ENCODE peak calls at places on chromosomes 13 and 19, in five cellular contexts. I, E, H, U and N are unnamed samples.

GRCh38 chr13:30745917-30746686 is 10.8 kb downstream of the ALOX5AP start:
- DNase-seq in I (no peak), E (no peak), H (no peak), U (peak; percentile 43), N (no peak)

GRCh38 chr13:106110241-106110855 is 425.1 kb downstream of the EFNB2 start:
- DNase-seq in I (no peak), U (no peak), H (no peak), E (no peak), N (no peak)

GRCh38 chr13:32134241-32134801 is 102.7 kb downstream of the FRY start:
- DNase-seq in E (no peak), I (no peak), U (no peak), H (no peak), N (no peak)

GRCh38 chr19:54461201-54462071 is 2.1 kb downstream of the LENG9 start:
- DNase-seq in H (no peak), E (no peak), I (no peak), U (no peak), N (no peak)

GRCh38 chr13:90627813-90628212 is 719.7 kb upstream of the MIR17HG start:
- DNase-seq in E (no peak), H (no peak), I (no peak), U (no peak), N (no peak)

GRCh38 chr19:39563408-39563807 is 23.4 kb upstream of the EID2 start:
- DNase-seq in I (no peak), E (no peak), H (no peak), U (no peak), N (no peak)

GRCh38 chr19:37362733-37363132 is 8.2 kb upstream of the ZNF527 start:
- DNase-seq in E (no peak), H (no peak), U (no peak), I (no peak), N (no peak)

GRCh38 chr19:46984077-46985010 is 35.3 kb upstream of the NPAS1 start:
- DNase-seq in I (no peak), U (no peak), E (peak; percentile 99), H (no peak), N (no peak)

GRCh38 chr13:39601636-39602035 is 1.4 kb downstream of the LHFPL6 start:
- DNase-seq in H (no peak), E (no peak), U (no peak), I (no peak), N (no peak)

GRCh38 chr13:60043262-60043661 is 120.5 kb downstream of the DIAPH3 start:
- DNase-seq in H (no peak), U (no peak), E (no peak), I (no peak), N (no peak)

GRCh38 chr13:98871727-98872126 is 106.1 kb downstream of the DOCK9 start:
- DNase-seq in I (no peak), H (no peak), E (no peak), U (no peak), N (no peak)

GRCh38 chr19:20079487-20079886 is 1.7 kb downstream of the ZNF90 start:
- DNase-seq in H (no peak), I (no peak), U (no peak), E (no peak), N (no peak)

GRCh38 chr13:41766439-41766838 is 194.5 kb downstream of the VWA8 start:
- DNase-seq in H (no peak), E (no peak), I (no peak), U (no peak), N (no peak)

GRCh38 chr13:22451345-22451744 is 729.4 kb upstream of the SGCG start:
- DNase-seq in I (no peak), E (no peak), H (no peak), U (no peak), N (no peak)

GRCh38 chr19:57620673-57621348 is 6.8 kb downstream of the ZNF134 start:
- DNase-seq in E (no peak), I (no peak), U (no peak), H (no peak), N (no peak)

GRCh38 chr19:33794578-33795369 is 1.9 kb upstream of the KCTD15 start:
- DNase-seq in H (peak; percentile 43), E (peak; percentile 46), U (no peak), I (no peak), N (no peak)

GRCh38 chr19:6424190-6424938 is at the start of gene KHSRP:
- DNase-seq in H (no peak), I (no peak), U (no peak), E (no peak), N (no peak)

GRCh38 chr19:56132316-56132822 is 8.7 kb upstream of the ZNF444 start:
- DNase-seq in E (no peak), H (no peak), I (no peak), U (no peak), N (no peak)

GRCh38 chr13:98822238-98822606 is 69.8 kb upstream of the SLC15A1 start:
- DNase-seq in H (no peak), E (no peak), I (no peak), U (no peak), N (no peak)

GRCh38 chr19:45322311-45322710 is 364 bp downstream of the CKM start:
- DNase-seq in H (no peak), I (no peak), E (peak; percentile 65), U (no peak), N (no peak)

GRCh38 chr19:39246951-39247669 is 1.5 kb downstream of the IFNL4 start:
- DNase-seq in E (no peak), I (peak; percentile 45), U (no peak), H (no peak), N (peak; percentile 47)

GRCh38 chr13:77305276-77305675 is 21.6 kb downstream of the MYCBP2 start:
- DNase-seq in H (no peak), I (no peak), E (no peak), U (no peak), N (no peak)

GRCh38 chr13:113948034-113948742 is 25.7 kb downstream of the C13orf46 start:
- DNase-seq in I (no peak), H (no peak), U (no peak), E (no peak), N (no peak)

GRCh38 chr13:110629735-110630134 is 14.4 kb downstream of the NAXD start:
- DNase-seq in U (no peak), I (no peak), H (no peak), E (no peak), N (no peak)

GRCh38 chr19:35000647-35001501 is 751 bp downstream of the GRAMD1A start:
- DNase-seq in H (no peak), I (peak; percentile 52), E (peak; percentile 43), U (no peak), N (no peak)

GRCh38 chr13:39397221-39397620 is 205.8 kb downstream of the LHFPL6 start:
- DNase-seq in E (no peak), I (no peak), U (no peak), H (no peak), N (no peak)

GRCh38 chr19:49741210-49741844 is 21.8 kb downstream of the TSKS start:
- DNase-seq in I (no peak), U (no peak), E (no peak), H (no peak), N (no peak)